ENCODE peak calls at places on chromosomes 5 and 9, in six cellular contexts. N, O, C, S, Y and A are unnamed samples.

GRCh38 chr9:33234511-33235467 is 5.2 kb upstream of the SPINK4 start:
- DNase-seq in C (peak; percentile 22), S (no peak), O (no peak), Y (peak; percentile 16), N (no peak), A (no peak)

GRCh38 chr5:147701468-147701867 is 81.1 kb downstream of the JAKMIP2 start:
- DNase-seq in C (no peak), N (no peak), Y (no peak), S (no peak), O (no peak), A (no peak)

GRCh38 chr5:133347039-133347438 is 265.3 kb downstream of the FSTL4 start:
- DNase-seq in Y (no peak), N (no peak), S (no peak), C (no peak), O (peak; percentile 56), A (no peak)

GRCh38 chr5:74243634-74244033 is 396.9 kb downstream of the ENC1 start:
- DNase-seq in N (no peak), O (no peak), C (peak; percentile 48), Y (no peak), S (no peak), A (no peak)

GRCh38 chr5:65663804-65664521 is 39.1 kb downstream of the SHLD3 start:
- DNase-seq in S (no peak), N (no peak), O (peak; percentile 4), C (peak; percentile 43), Y (no peak), A (no peak)

GRCh38 chr9:133653638-133654037 is 17.5 kb downstream of the DBH start:
- DNase-seq in C (no peak), N (no peak), O (no peak), S (no peak), Y (no peak), A (no peak)

GRCh38 chr5:75040973-75041372 is 11.4 kb downstream of the GCNT4 start:
- DNase-seq in N (no peak), S (no peak), C (peak; percentile 72), O (no peak), Y (no peak), A (peak; percentile 75)

GRCh38 chr5:33212900-33213299 is 227.9 kb upstream of the TARS1 start:
- DNase-seq in C (no peak), N (no peak), S (no peak), Y (no peak), O (no peak), A (no peak)

GRCh38 chr5:134123360-134123759 is 8.9 kb downstream of the TCF7 start:
- DNase-seq in N (no peak), S (no peak), Y (no peak), C (no peak), O (no peak), A (no peak)

GRCh38 chr5:65305913-65306312 is 175.8 kb downstream of the ADAMTS6 start:
- DNase-seq in C (peak; percentile 13), N (no peak), Y (peak; percentile 38), S (no peak), O (no peak), A (peak; percentile 51)

DNA sequence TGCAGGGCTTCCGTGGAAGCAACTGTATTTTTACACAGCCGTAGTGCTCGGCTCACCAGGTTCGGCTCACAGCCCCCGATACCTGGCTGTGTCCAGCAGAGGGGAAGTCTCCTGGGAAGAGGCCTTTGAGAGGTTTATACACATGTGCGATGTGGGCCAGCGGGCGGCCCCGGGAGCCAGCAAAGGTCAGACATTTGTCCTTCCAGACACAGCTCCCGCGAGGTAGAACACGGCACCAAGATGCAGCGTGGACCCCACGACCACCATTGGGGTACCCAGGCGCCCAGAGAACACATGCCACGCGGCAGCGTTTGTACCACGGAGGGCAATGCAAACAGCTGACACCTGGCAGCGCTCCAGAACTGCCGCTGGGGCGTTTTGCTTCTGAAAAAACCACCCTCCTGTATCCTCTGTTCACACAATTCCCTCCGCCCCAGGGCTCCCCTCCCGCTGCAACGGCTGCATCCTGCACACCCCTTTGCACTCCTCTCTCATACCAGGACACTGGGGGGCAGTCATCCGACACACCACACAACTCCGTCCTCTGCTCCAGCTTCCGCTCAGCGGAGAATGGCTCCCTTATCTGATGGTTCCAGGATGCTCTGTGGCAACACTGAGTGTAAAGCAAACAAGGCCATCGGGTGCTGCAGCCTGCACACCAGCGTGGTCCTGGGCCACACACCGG is 235.3 kb downstream of the SYK start:
- DNase-seq in O (peak; percentile 47), C (peak; percentile 96), Y (peak; percentile 78), N (peak; percentile 93), S (peak; percentile 67), A (peak; percentile 66)
- TF ChIP-seq CTCF in O (peak; percentile 56), C (peak; percentile 84), Y (peak; percentile 67), N (peak; percentile 59), S (peak; percentile 64), A (peak; percentile 72)

GRCh38 chr5:145856285-145856818 is 16.5 kb downstream of the GRXCR2 start:
- DNase-seq in Y (peak; percentile 27), S (no peak), N (peak; percentile 79), O (no peak), C (peak; percentile 68), A (peak; percentile 17)
- H3K4me3 ChIP-seq in Y (peak overlapping the region; percentile 43), S (no peak overlapping the region), N (peak overlapping the region; percentile 52), O (no peak overlapping the region), C (no peak overlapping the region), A (peak overlapping the region; percentile 26)

GRCh38 chr9:113949206-113950078 is 73.3 kb downstream of the ZNF618 start:
- DNase-seq in N (no peak), S (no peak), Y (no peak), O (no peak), C (no peak), A (no peak)
- TF ChIP-seq CTCF in N (no peak), S (no peak), Y (no peak), O (no peak), C (no peak), A (no peak)

GRCh38 chr9:90802534-90802933 is 915 bp downstream of the SYK start:
- DNase-seq in Y (no peak), O (no peak), C (no peak), S (no peak), N (no peak), A (no peak)
- H3K4me3 ChIP-seq in Y (no peak overlapping the region), O (peak overlapping the region; percentile 50), C (no peak overlapping the region), S (peak overlapping the region; percentile 69), N (peak overlapping the region; percentile 44), A (no peak overlapping the region)

GRCh38 chr5:135568923-135569360 is 9.8 kb downstream of the CXCL14 start:
- DNase-seq in N (no peak), C (no peak), O (no peak), Y (no peak), S (no peak), A (no peak)

GRCh38 chr5:135568241-135568640 is 10.6 kb downstream of the CXCL14 start:
- DNase-seq in N (peak; percentile 40), Y (no peak), S (no peak), O (no peak), C (no peak), A (no peak)

GRCh38 chr5:135571210-135571609 is 7.6 kb downstream of the CXCL14 start:
- DNase-seq in S (no peak), Y (no peak), C (no peak), O (no peak), N (no peak), A (no peak)

GRCh38 chr5:135570453-135570764 is 8.4 kb downstream of the CXCL14 start:
- DNase-seq in N (no peak), S (no peak), O (no peak), Y (no peak), C (no peak), A (no peak)

GRCh38 chr5:135569755-135570452 is 8.9 kb downstream of the CXCL14 start:
- DNase-seq in Y (no peak), O (peak; percentile 51), S (no peak), N (no peak), C (peak; percentile 49), A (no peak)
- TF ChIP-seq CTCF in Y (peak; percentile 61), O (peak; percentile 82), S (peak; percentile 69), N (no peak), C (peak; percentile 63), A (peak; percentile 79)

DNA sequence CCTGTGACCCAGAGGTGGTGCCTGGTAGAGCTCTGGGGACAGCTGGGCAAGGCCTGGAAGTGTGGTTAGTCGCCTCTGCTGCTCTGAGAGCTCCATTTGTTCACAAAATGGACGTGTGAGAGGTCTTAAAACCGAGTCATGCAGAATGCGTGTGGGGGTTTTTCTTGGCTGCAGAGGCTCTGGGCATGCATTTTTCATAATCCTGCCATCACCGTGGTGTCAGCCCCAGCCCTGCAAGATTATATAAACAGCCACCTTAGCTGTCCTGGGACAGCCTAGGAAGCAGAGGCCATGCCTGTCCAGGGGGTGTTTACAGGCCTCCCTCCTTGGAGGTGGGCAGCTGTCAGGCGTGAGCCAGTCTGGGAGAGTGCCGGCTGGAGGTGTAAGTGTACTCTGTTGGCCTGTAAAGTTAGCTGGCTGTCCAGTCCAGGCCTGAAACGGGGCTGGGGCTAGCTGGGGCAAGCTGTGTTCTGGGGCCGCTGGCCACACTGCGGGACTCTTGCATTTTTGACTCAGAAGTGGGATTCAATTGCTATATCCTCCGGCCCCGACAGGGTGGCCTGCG is 2.3 kb downstream of the WNK2 start:
- DNase-seq in S (no peak), O (no peak), Y (no peak), C (no peak), N (no peak), A (no peak)
- H3K4me3 ChIP-seq in S (no peak overlapping the region), O (no peak overlapping the region), Y (no peak overlapping the region), C (no peak overlapping the region), N (peak overlapping the region; percentile 66), A (no peak overlapping the region)

DNA sequence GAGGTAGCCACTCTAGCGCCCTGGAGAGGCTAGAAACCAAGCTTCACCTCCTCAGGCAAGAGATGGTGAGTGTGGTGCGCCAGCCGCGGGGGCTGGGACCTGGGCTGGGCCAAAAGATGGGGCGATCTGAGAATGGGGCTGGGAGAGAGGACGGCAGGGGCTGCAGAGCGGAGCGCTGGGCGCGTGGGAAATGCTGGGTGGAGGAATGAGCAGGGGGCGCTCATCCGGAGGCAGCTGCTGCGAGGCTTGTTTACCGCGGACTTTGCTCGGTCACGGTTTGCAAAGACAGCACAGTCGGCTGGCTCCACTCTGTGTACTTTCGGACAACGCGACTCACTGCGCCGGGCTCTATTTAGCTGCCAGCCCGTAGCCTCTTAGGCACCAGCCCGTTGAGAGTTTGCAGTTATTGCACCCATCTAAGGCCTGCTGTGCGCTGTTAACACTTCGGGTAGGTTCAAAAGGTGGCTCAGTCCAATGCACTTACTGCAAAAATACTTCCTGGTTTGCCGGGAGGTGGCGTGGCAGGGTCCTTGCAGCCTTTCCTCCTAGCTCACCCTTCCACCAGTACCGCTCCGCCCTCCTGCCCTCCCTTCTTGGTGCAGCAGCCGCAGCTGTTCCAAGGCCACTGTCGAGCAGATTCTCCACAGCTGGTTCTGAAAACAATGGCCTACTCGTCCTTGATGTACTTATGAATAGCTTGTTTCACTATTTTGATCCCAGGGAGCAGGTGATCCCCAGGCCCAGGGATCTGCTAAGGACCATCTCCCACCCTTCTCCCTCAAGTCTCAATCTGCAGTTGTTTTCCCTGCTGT is 1.3 kb downstream of the LURAP1L start:
- DNase-seq in S (peak; percentile 73), O (peak; percentile 57), Y (peak; percentile 76), C (peak; percentile 93), N (peak; percentile 96), A (no peak)
- TF ChIP-seq CTCF in S (peak; percentile 63), O (peak; percentile 28), Y (peak; percentile 59), C (peak; percentile 51), N (peak; percentile 56), A (peak; percentile 72)

DNA sequence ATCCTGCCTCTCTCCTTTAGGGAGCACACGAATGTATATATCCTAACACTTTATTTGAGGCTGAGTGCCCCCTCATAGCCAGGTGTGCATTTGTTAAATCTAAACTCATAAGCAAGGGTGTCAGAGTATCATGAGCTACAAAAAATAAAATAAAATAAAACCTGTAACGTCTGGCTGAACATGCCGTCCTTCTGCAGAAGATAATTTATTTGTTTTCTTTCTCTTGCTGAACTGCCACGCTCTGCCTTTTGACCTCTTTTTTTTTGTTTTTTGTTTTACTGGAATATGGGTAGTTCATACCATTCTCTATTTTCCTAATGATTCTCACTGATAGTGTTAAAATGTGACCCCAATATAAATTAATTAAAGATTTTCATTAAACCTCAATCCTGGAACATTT is 117.7 kb upstream of the MPDZ start:
- DNase-seq in C (no peak), S (no peak), Y (no peak), O (no peak), N (no peak), A (no peak)
- H3K4me3 ChIP-seq in C (no peak overlapping the region), S (no peak overlapping the region), Y (no peak overlapping the region), O (no peak overlapping the region), N (no peak overlapping the region), A (no peak overlapping the region)